ENCODE peak calls at places on chromosome 1, in ten cellular contexts. J is tibial artery; R is SK-N-SH; S is posterior vena cava; W is NCI-H1092 treated with DMSO at 0.1 percent for 48 hours; T is neural progenitor cell; Q is GM20000; P is activated CD8-positive, alpha-beta T cell treated with anti-CD3 and anti-CD28 coated beads for 36 hours; N is substantia nigra; O is GDM1. M is an unnamed sample.
A peak's percentile ranks its signal among the peaks of the same experiment; 100 is the strongest.

GRCh38 chr1:236907205-236907604 is 97.0 kb downstream of the MT1HL1 start:
- DNase-seq in T (peak; percentile 24), J (no peak), W (no peak), Q (no peak), R (peak; percentile 76), S (no peak), O (no peak), P (no peak), N (no peak), M (no peak)

GRCh38 chr1:116919802-116920201 is 10.1 kb downstream of the PTGFRN start:
- DNase-seq in J (no peak), T (no peak), R (peak; percentile 37), P (no peak), Q (no peak), N (no peak), O (no peak), W (peak; percentile 41), S (no peak), M (no peak)

GRCh38 chr1:205950280-205950679 is 7.0 kb upstream of the SLC26A9 start:
- DNase-seq in T (no peak), J (peak; percentile 31), S (no peak), W (no peak), O (no peak), Q (no peak), R (no peak), N (peak; percentile 77), P (no peak), M (peak; percentile 33)

GRCh38 chr1:237219751-237220150 is 177.8 kb downstream of the RYR2 start:
- DNase-seq in P (no peak), W (no peak), Q (no peak), J (no peak), O (no peak), N (no peak), S (no peak), T (no peak), R (no peak), M (no peak)

GRCh38 chr1:151828931-151829330 is 2.7 kb downstream of the RORC start:
- DNase-seq in P (peak; percentile 26), Q (no peak), O (peak; percentile 80), J (no peak), T (peak; percentile 88), W (no peak), S (no peak), N (no peak), R (peak; percentile 87), M (no peak)

GRCh38 chr1:60133848-60134247 is 60.3 kb upstream of the C1orf87 start:
- DNase-seq in P (no peak), S (no peak), O (no peak), R (no peak), N (no peak), Q (no peak), W (no peak), T (no peak), J (no peak), M (no peak)

GRCh38 chr1:8281843-8282509 is 35.9 kb upstream of the SLC45A1 start:
- DNase-seq in T (no peak), S (no peak), N (no peak), P (no peak), W (no peak), J (peak; percentile 41), Q (no peak), O (no peak), R (no peak), M (peak; percentile 44)

GRCh38 chr1:229643996-229644748 is 18.1 kb downstream of the URB2 start:
- DNase-seq in O (no peak), W (no peak), Q (no peak), N (no peak), P (no peak), T (no peak), R (no peak), S (no peak), J (no peak), M (no peak)

GRCh38 chr1:94602312-94602711 is 60.8 kb upstream of the F3 start:
- DNase-seq in J (no peak), O (peak; percentile 46), Q (no peak), R (no peak), N (no peak), S (no peak), T (no peak), W (no peak), P (no peak), M (no peak)